ENCODE peak calls at places on chromosomes 5 and 9, in seven cellular contexts. One of them, this sample, is unnamed.

GRCh38 chr5:907366-907765 is 14.7 kb downstream of the TRIP13 start:
- DNase-seq in GM23338: no peak
- DNase-seq in OCI-LY7: no peak
- DNase-seq in IMR-90: no peak
- DNase-seq in SK-N-SH: no peak
- DNase-seq in hepatocyte: no peak
- DNase-seq in PC-9: no peak
- DNase-seq in this sample: no peak

GRCh38 chr5:139391570-139392323 is 2.0 kb upstream of the MZB1 start:
- DNase-seq in GM23338: peak; percentile 59
- DNase-seq in OCI-LY7: peak; percentile 76
- DNase-seq in IMR-90: peak; percentile 28
- DNase-seq in SK-N-SH: no peak
- DNase-seq in hepatocyte: no peak
- DNase-seq in PC-9: no peak
- DNase-seq in this sample: peak; percentile 98

GRCh38 chr9:96232539-96233241 is 69.3 kb downstream of the HSD17B3 start:
- DNase-seq in GM23338: peak; percentile 78
- DNase-seq in OCI-LY7: peak; percentile 34
- DNase-seq in IMR-90: peak; percentile 56
- DNase-seq in SK-N-SH: peak; percentile 70
- DNase-seq in hepatocyte: peak; percentile 82
- DNase-seq in PC-9: peak; percentile 54
- DNase-seq in this sample: no peak

GRCh38 chr5:157193699-157194424 is 13.2 kb downstream of the ITK start:
- DNase-seq in GM23338: no peak
- DNase-seq in OCI-LY7: no peak
- DNase-seq in IMR-90: no peak
- DNase-seq in SK-N-SH: no peak
- DNase-seq in hepatocyte: no peak
- DNase-seq in PC-9: no peak
- DNase-seq in this sample: no peak

GRCh38 chr5:37738057-37738691 is 101.7 kb downstream of the GDNF start:
- DNase-seq in GM23338: no peak
- DNase-seq in OCI-LY7: no peak
- DNase-seq in IMR-90: peak; percentile 93
- DNase-seq in SK-N-SH: no peak
- DNase-seq in hepatocyte: peak; percentile 57
- DNase-seq in PC-9: peak; percentile 58
- DNase-seq in this sample: peak; percentile 30

GRCh38 chr9:32500768-32501167 is 25.2 kb downstream of the RIGI start:
- DNase-seq in GM23338: no peak
- DNase-seq in OCI-LY7: no peak
- DNase-seq in IMR-90: peak; percentile 46
- DNase-seq in SK-N-SH: no peak
- DNase-seq in hepatocyte: no peak
- DNase-seq in PC-9: no peak
- DNase-seq in this sample: no peak

GRCh38 chr5:117380316-117380715 is 805.7 kb upstream of the SEMA6A start:
- DNase-seq in GM23338: no peak
- DNase-seq in OCI-LY7: no peak
- DNase-seq in IMR-90: no peak
- DNase-seq in SK-N-SH: no peak
- DNase-seq in hepatocyte: no peak
- DNase-seq in PC-9: no peak
- DNase-seq in this sample: no peak

GRCh38 chr9:109903515-109904138 is 123.6 kb downstream of the PALM2AKAP2 start:
- DNase-seq in GM23338: peak; percentile 81
- DNase-seq in OCI-LY7: peak; percentile 92
- DNase-seq in IMR-90: peak; percentile 83
- DNase-seq in SK-N-SH: peak; percentile 62
- DNase-seq in hepatocyte: peak; percentile 87
- DNase-seq in PC-9: peak; percentile 68
- DNase-seq in this sample: peak; percentile 48

GRCh38 chr5:140969880-140970279 is 3.6 kb downstream of the PCDHAC2 start:
- DNase-seq in GM23338: no peak
- DNase-seq in OCI-LY7: no peak
- DNase-seq in IMR-90: no peak
- DNase-seq in SK-N-SH: no peak
- DNase-seq in hepatocyte: no peak
- DNase-seq in PC-9: no peak
- DNase-seq in this sample: no peak

GRCh38 chr5:56686337-56687198 is 128.8 kb upstream of the MAP3K1 start:
- DNase-seq in GM23338: no peak
- DNase-seq in OCI-LY7: peak; percentile 90
- DNase-seq in IMR-90: no peak
- DNase-seq in SK-N-SH: no peak
- DNase-seq in hepatocyte: no peak
- DNase-seq in PC-9: no peak
- DNase-seq in this sample: no peak

GRCh38 chr9:120875954-120876841 is 790 bp downstream of the PHF19 start:
- DNase-seq in GM23338: peak; percentile 85
- DNase-seq in OCI-LY7: peak; percentile 95
- DNase-seq in IMR-90: peak; percentile 85
- DNase-seq in SK-N-SH: peak; percentile 94
- DNase-seq in hepatocyte: peak; percentile 90
- DNase-seq in PC-9: peak; percentile 95
- DNase-seq in this sample: peak; percentile 28

GRCh38 chr9:79542735-79543504 is 28.8 kb upstream of the TLE4 start:
- DNase-seq in GM23338: no peak
- DNase-seq in OCI-LY7: no peak
- DNase-seq in IMR-90: no peak
- DNase-seq in SK-N-SH: no peak
- DNase-seq in hepatocyte: no peak
- DNase-seq in PC-9: no peak
- DNase-seq in this sample: no peak

GRCh38 chr9:23088932-23089364 is 642.3 kb downstream of the DMRTA1 start:
- DNase-seq in GM23338: peak; percentile 74
- DNase-seq in OCI-LY7: peak; percentile 1
- DNase-seq in IMR-90: no peak
- DNase-seq in SK-N-SH: no peak
- DNase-seq in hepatocyte: peak; percentile 43
- DNase-seq in PC-9: no peak
- DNase-seq in this sample: no peak
- TF ChIP-seq CTCF in GM23338: peak; percentile 87
- TF ChIP-seq CTCF in OCI-LY7: no peak
- TF ChIP-seq CTCF in IMR-90: peak; percentile 19
- TF ChIP-seq CTCF in SK-N-SH: peak; percentile 53
- TF ChIP-seq CTCF in hepatocyte: peak; percentile 42
- TF ChIP-seq CTCF in PC-9: no peak
- TF ChIP-seq CTCF in this sample: no peak

DNA sequence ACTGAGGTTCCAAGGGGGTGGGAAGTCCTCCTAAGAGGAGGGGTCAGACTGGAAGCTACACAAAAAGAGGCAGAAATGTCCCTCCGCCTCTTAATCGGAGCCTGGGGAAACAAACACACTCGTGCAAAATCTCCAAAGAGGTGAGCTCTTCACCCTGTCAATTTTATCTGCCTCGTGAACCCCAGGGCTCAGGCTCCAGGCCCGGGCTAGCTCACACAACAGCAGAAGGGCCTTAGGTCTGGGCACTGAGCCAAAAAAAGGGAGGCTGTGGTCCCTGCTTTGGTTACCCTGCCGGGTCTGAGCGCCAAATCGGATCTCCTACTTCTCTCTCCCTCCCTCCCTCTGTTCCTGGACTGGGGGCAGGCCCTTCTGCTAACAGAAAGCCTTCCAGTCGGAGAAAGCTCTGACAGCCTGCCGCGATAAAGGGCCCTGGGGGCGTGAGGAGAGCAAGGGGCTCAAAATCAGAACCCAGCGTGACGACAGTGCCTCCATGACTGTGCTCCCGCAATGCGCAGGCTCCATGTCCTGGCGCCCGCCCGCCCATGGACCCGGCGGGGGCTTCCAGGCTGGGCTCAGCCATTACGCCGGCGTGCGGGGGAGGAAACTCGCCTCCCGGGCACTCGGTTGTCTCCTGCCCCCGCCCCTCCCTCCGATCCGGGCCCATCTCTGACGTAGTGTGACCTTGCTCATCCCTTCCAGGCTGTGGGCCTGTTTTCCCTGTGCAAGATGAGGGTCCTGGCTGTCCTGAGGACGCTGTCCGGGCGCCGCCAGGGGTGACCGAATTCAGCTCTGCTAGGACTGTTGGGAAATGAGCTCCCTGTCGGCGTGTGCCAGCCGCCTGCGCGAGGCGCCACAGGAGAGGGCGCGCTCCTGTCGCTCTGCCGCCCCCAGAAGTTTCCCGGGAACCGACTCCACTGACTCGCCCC is 865 bp upstream of the SLC22A4 start:
- DNase-seq in GM23338: peak; percentile 82
- DNase-seq in OCI-LY7: no peak
- DNase-seq in IMR-90: peak; percentile 87
- DNase-seq in SK-N-SH: peak; percentile 92
- DNase-seq in hepatocyte: peak; percentile 93
- DNase-seq in PC-9: peak; percentile 78
- DNase-seq in this sample: no peak
- H2AFZ ChIP-seq in GM23338: peak overlapping the region; percentile 99
- H2AFZ ChIP-seq in OCI-LY7: peak overlapping the region; percentile 16
- H2AFZ ChIP-seq in IMR-90: peak overlapping the region; percentile 95
- H2AFZ ChIP-seq in SK-N-SH: peak overlapping the region; percentile 91
- H2AFZ ChIP-seq in hepatocyte: peak overlapping the region; percentile 87
- H2AFZ ChIP-seq in PC-9: peak overlapping the region; percentile 95
- H2AFZ ChIP-seq in this sample: peak overlapping the region; percentile 90

DNA sequence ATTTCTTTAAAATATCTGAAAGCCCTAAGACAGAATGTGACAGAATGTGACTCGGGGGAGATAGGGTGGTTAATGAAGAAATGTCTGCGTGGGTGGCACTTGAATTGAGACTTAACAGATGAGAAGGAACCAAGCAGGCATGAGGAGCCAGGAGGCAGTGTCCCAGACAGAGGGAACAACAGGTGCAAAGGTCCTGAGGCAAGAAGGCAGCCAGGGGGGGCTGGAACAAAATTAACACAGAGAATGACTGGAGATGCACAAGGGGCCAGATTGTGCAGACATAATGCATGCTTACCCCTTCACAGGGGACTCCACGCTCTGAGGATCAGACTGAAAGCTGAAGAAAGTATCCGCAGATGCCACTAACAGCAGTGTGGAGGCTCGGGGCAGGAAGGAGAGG is 1.7 kb downstream of the LMAN2 start:
- DNase-seq in GM23338: no peak
- DNase-seq in OCI-LY7: no peak
- DNase-seq in IMR-90: no peak
- DNase-seq in SK-N-SH: no peak
- DNase-seq in hepatocyte: no peak
- DNase-seq in PC-9: no peak
- DNase-seq in this sample: no peak
- H3K4me3 ChIP-seq in GM23338: peak overlapping the region; percentile 99
- H3K4me3 ChIP-seq in OCI-LY7: peak overlapping the region; percentile 90
- H3K4me3 ChIP-seq in IMR-90: peak overlapping the region; percentile 5
- H3K4me3 ChIP-seq in SK-N-SH: peak overlapping the region; percentile 96
- H3K4me3 ChIP-seq in hepatocyte: no peak overlapping the region
- H3K4me3 ChIP-seq in PC-9: peak overlapping the region; percentile 78
- H3K4me3 ChIP-seq in this sample: no peak overlapping the region

GRCh38 chr5:180291234-180291940 is 496 bp downstream of the MAPK9 start:
- DNase-seq in GM23338: peak; percentile 51
- DNase-seq in OCI-LY7: peak; percentile 54
- DNase-seq in IMR-90: no peak
- DNase-seq in SK-N-SH: no peak
- DNase-seq in hepatocyte: no peak
- DNase-seq in PC-9: peak; percentile 38
- DNase-seq in this sample: no peak
- TF ChIP-seq CTCF in GM23338: peak; percentile 25
- TF ChIP-seq CTCF in OCI-LY7: peak; percentile 36
- TF ChIP-seq CTCF in IMR-90: peak; percentile 30
- TF ChIP-seq CTCF in SK-N-SH: peak; percentile 15
- TF ChIP-seq CTCF in hepatocyte: no peak
- TF ChIP-seq CTCF in PC-9: no peak
- TF ChIP-seq CTCF in this sample: peak; percentile 40

GRCh38 chr5:59458321-59458720 is 435.2 kb downstream of the PDE4D start:
- DNase-seq in GM23338: no peak
- DNase-seq in OCI-LY7: no peak
- DNase-seq in IMR-90: no peak
- DNase-seq in SK-N-SH: no peak
- DNase-seq in hepatocyte: no peak
- DNase-seq in PC-9: no peak
- DNase-seq in this sample: no peak
- H2AFZ ChIP-seq in GM23338: no peak overlapping the region
- H2AFZ ChIP-seq in OCI-LY7: no peak overlapping the region
- H2AFZ ChIP-seq in IMR-90: no peak overlapping the region
- H2AFZ ChIP-seq in SK-N-SH: no peak overlapping the region
- H2AFZ ChIP-seq in hepatocyte: no peak overlapping the region
- H2AFZ ChIP-seq in PC-9: no peak overlapping the region
- H2AFZ ChIP-seq in this sample: no peak overlapping the region

GRCh38 chr5:93596310-93596675 is 13.3 kb downstream of the NR2F1 start:
- DNase-seq in GM23338: no peak
- DNase-seq in OCI-LY7: no peak
- DNase-seq in IMR-90: no peak
- DNase-seq in SK-N-SH: no peak
- DNase-seq in hepatocyte: no peak
- DNase-seq in PC-9: no peak
- DNase-seq in this sample: no peak
- H3K4me3 ChIP-seq in GM23338: peak overlapping the region; percentile 48
- H3K4me3 ChIP-seq in OCI-LY7: no peak overlapping the region
- H3K4me3 ChIP-seq in IMR-90: no peak overlapping the region
- H3K4me3 ChIP-seq in SK-N-SH: no peak overlapping the region
- H3K4me3 ChIP-seq in hepatocyte: no peak overlapping the region
- H3K4me3 ChIP-seq in PC-9: no peak overlapping the region
- H3K4me3 ChIP-seq in this sample: no peak overlapping the region

DNA sequence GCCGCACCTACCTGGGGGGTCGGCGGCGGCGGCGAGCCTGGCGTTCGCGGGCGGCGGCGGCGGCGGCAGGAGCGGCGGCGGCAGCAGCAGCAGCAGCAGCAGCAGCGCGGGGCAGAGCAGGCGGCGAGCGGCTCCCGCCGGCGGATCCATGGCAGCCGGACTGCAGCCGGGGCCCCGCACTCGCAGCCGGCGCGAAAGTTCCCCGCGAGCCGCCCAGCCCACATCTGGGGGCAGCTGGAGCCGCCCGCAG is 157 bp downstream of the ADAMTS2 start:
- DNase-seq in GM23338: no peak
- DNase-seq in OCI-LY7: no peak
- DNase-seq in IMR-90: no peak
- DNase-seq in SK-N-SH: no peak
- DNase-seq in hepatocyte: no peak
- DNase-seq in PC-9: no peak
- DNase-seq in this sample: no peak
- TF ChIP-seq CTCF in GM23338: no peak
- TF ChIP-seq CTCF in OCI-LY7: no peak
- TF ChIP-seq CTCF in IMR-90: peak; percentile 15
- TF ChIP-seq CTCF in SK-N-SH: no peak
- TF ChIP-seq CTCF in hepatocyte: no peak
- TF ChIP-seq CTCF in PC-9: no peak
- TF ChIP-seq CTCF in this sample: no peak

GRCh38 chr5:96280946-96281393 is 152.1 kb downstream of the PCSK1 start:
- DNase-seq in GM23338: no peak
- DNase-seq in OCI-LY7: no peak
- DNase-seq in IMR-90: no peak
- DNase-seq in SK-N-SH: peak; percentile 58
- DNase-seq in hepatocyte: no peak
- DNase-seq in PC-9: no peak
- DNase-seq in this sample: no peak
- H2AFZ ChIP-seq in GM23338: no peak overlapping the region
- H2AFZ ChIP-seq in OCI-LY7: no peak overlapping the region
- H2AFZ ChIP-seq in IMR-90: no peak overlapping the region
- H2AFZ ChIP-seq in SK-N-SH: no peak overlapping the region
- H2AFZ ChIP-seq in hepatocyte: no peak overlapping the region
- H2AFZ ChIP-seq in PC-9: no peak overlapping the region
- H2AFZ ChIP-seq in this sample: no peak overlapping the region

This sample was measured in keratinocyte.